ENCODE peak calls at places on chromosome 19, in nine cellular contexts. One of them, this sample, is unnamed. For H3K9me3, the result is how much of the 10 kb centered on the place peaks cover.

GRCh38 chr19:46009530-46010510 is 13.0 kb downstream of the PGLYRP1 start:
- DNase-seq in uterus: peak
- DNase-seq in breast epithelium: no peak
- DNase-seq in tibial nerve: peak
- DNase-seq in colonic mucosa: peak
- DNase-seq in fibroblast of lung: peak
- DNase-seq in tibial artery: no peak
- DNase-seq in HCT116: peak
- DNase-seq in transverse colon: peak
- DNase-seq in this sample: peak

GRCh38 chr19:4288091-4288777 is 9.2 kb downstream of the SHD start:
- DNase-seq in uterus: no peak
- DNase-seq in breast epithelium: no peak
- DNase-seq in tibial nerve: no peak
- DNase-seq in colonic mucosa: no peak
- DNase-seq in fibroblast of lung: no peak
- DNase-seq in tibial artery: no peak
- DNase-seq in HCT116: peak
- DNase-seq in transverse colon: no peak
- DNase-seq in this sample: no peak

GRCh38 chr19:42175952-42176648 is 41.4 kb downstream of the DEDD2 start:
- DNase-seq in uterus: no peak
- DNase-seq in breast epithelium: no peak
- DNase-seq in tibial nerve: no peak
- DNase-seq in colonic mucosa: no peak
- DNase-seq in fibroblast of lung: peak
- DNase-seq in tibial artery: no peak
- DNase-seq in HCT116: no peak
- DNase-seq in transverse colon: no peak
- DNase-seq in this sample: peak

GRCh38 chr19:51421229-51422052 is 4.0 kb upstream of the SIGLEC10 start:
- DNase-seq in uterus: no peak
- DNase-seq in breast epithelium: no peak
- DNase-seq in tibial nerve: no peak
- DNase-seq in colonic mucosa: no peak
- DNase-seq in fibroblast of lung: no peak
- DNase-seq in tibial artery: no peak
- DNase-seq in HCT116: no peak
- DNase-seq in transverse colon: no peak
- DNase-seq in this sample: no peak

GRCh38 chr19:35164418-35164817 is 9.9 kb downstream of the FXYD5 start:
- DNase-seq in uterus: no peak
- DNase-seq in breast epithelium: no peak
- DNase-seq in tibial nerve: no peak
- DNase-seq in colonic mucosa: no peak
- DNase-seq in fibroblast of lung: no peak
- DNase-seq in tibial artery: no peak
- DNase-seq in HCT116: peak
- DNase-seq in transverse colon: no peak
- DNase-seq in this sample: no peak

GRCh38 chr19:45472557-45473365 is 5.0 kb downstream of the FOSB start:
- DNase-seq in uterus: no peak
- DNase-seq in breast epithelium: no peak
- DNase-seq in tibial nerve: no peak
- DNase-seq in colonic mucosa: no peak
- DNase-seq in fibroblast of lung: no peak
- DNase-seq in tibial artery: no peak
- DNase-seq in HCT116: no peak
- DNase-seq in transverse colon: no peak
- DNase-seq in this sample: no peak

GRCh38 chr19:4831351-4832340 is at the start of gene TICAM1:
- DNase-seq in uterus: peak
- DNase-seq in breast epithelium: peak
- DNase-seq in tibial nerve: peak
- DNase-seq in colonic mucosa: peak
- DNase-seq in fibroblast of lung: peak
- DNase-seq in tibial artery: peak
- DNase-seq in HCT116: no peak
- DNase-seq in transverse colon: peak
- DNase-seq in this sample: peak

GRCh38 chr19:3699071-3699740 is 1.1 kb downstream of the PIP5K1C start:
- DNase-seq in uterus: peak
- DNase-seq in breast epithelium: no peak
- DNase-seq in tibial nerve: peak
- DNase-seq in colonic mucosa: peak
- DNase-seq in fibroblast of lung: peak
- DNase-seq in tibial artery: peak
- DNase-seq in HCT116: no peak
- DNase-seq in transverse colon: peak
- DNase-seq in this sample: no peak

GRCh38 chr19:45782162-45782623 is at the start of gene DMPK:
- DNase-seq in uterus: peak
- DNase-seq in breast epithelium: no peak
- DNase-seq in tibial nerve: no peak
- DNase-seq in colonic mucosa: no peak
- DNase-seq in fibroblast of lung: no peak
- DNase-seq in tibial artery: peak
- DNase-seq in HCT116: no peak
- DNase-seq in transverse colon: no peak
- DNase-seq in this sample: no peak

GRCh38 chr19:50719566-50719965 is at the start of gene SHANK1:
- DNase-seq in uterus: no peak
- DNase-seq in breast epithelium: no peak
- DNase-seq in tibial nerve: no peak
- DNase-seq in colonic mucosa: no peak
- DNase-seq in fibroblast of lung: peak
- DNase-seq in tibial artery: no peak
- DNase-seq in HCT116: no peak
- DNase-seq in transverse colon: no peak
- DNase-seq in this sample: no peak

GRCh38 chr19:17235618-17236413 is 9.8 kb downstream of the OCEL1 start:
- DNase-seq in uterus: peak
- DNase-seq in breast epithelium: peak
- DNase-seq in tibial nerve: peak
- DNase-seq in colonic mucosa: peak
- DNase-seq in fibroblast of lung: peak
- DNase-seq in tibial artery: peak
- DNase-seq in HCT116: no peak
- DNase-seq in transverse colon: peak
- DNase-seq in this sample: peak

GRCh38 chr19:33377586-33378475 is 4.3 kb downstream of the CEBPG start:
- DNase-seq in uterus: no peak
- DNase-seq in breast epithelium: no peak
- DNase-seq in tibial nerve: no peak
- DNase-seq in colonic mucosa: no peak
- DNase-seq in fibroblast of lung: no peak
- DNase-seq in tibial artery: no peak
- DNase-seq in HCT116: no peak
- DNase-seq in transverse colon: no peak
- DNase-seq in this sample: no peak

GRCh38 chr19:2288743-2289713 is 7.1 kb upstream of the PEAK3 start:
- DNase-seq in uterus: no peak
- DNase-seq in breast epithelium: no peak
- DNase-seq in tibial nerve: no peak
- DNase-seq in colonic mucosa: no peak
- DNase-seq in fibroblast of lung: no peak
- DNase-seq in tibial artery: no peak
- DNase-seq in HCT116: no peak
- DNase-seq in transverse colon: no peak
- DNase-seq in this sample: no peak

GRCh38 chr19:12731337-12731736 is 3.1 kb downstream of the TRIR start:
- DNase-seq in uterus: no peak
- DNase-seq in breast epithelium: no peak
- DNase-seq in tibial nerve: no peak
- DNase-seq in colonic mucosa: no peak
- DNase-seq in fibroblast of lung: no peak
- DNase-seq in tibial artery: no peak
- DNase-seq in HCT116: no peak
- DNase-seq in transverse colon: no peak
- DNase-seq in this sample: no peak

GRCh38 chr19:46604781-46605355 is 3.7 kb downstream of the CALM3 start:
- DNase-seq in uterus: no peak
- DNase-seq in breast epithelium: no peak
- DNase-seq in tibial nerve: peak
- DNase-seq in colonic mucosa: no peak
- DNase-seq in fibroblast of lung: no peak
- DNase-seq in tibial artery: peak
- DNase-seq in HCT116: no peak
- DNase-seq in transverse colon: no peak
- DNase-seq in this sample: no peak

GRCh38 chr19:37988758-37989635 is 82.0 kb downstream of the SIPA1L3 start:
- DNase-seq in uterus: no peak
- DNase-seq in breast epithelium: no peak
- DNase-seq in tibial nerve: no peak
- DNase-seq in colonic mucosa: no peak
- DNase-seq in fibroblast of lung: no peak
- DNase-seq in tibial artery: no peak
- DNase-seq in HCT116: no peak
- DNase-seq in transverse colon: no peak
- DNase-seq in this sample: no peak

GRCh38 chr19:53873451-53874383 is 6.0 kb downstream of the MYADM start:
- DNase-seq in uterus: no peak
- DNase-seq in breast epithelium: no peak
- DNase-seq in tibial nerve: no peak
- DNase-seq in colonic mucosa: no peak
- DNase-seq in fibroblast of lung: no peak
- DNase-seq in tibial artery: no peak
- DNase-seq in HCT116: no peak
- DNase-seq in transverse colon: no peak
- DNase-seq in this sample: no peak

DNA sequence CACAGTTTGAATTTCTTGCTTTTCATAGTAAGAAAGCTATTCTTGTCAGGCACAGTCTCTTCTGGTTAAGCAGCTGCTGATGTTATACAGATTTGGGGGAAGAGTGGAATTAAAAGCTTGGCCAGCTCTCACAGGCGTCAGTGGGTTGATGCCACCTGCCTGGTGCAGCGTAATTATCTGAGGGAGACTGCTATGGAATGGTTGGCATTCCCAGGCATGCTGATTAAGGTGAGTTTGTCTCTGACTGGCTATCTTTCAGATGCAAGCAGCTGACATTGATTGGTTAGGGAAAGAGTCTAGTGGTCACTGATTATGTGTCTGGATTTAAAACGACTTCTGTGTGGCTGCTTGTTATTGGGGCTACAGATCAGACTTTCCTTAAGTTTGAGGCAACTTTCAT is 948.4 kb downstream of the UQCRFS1 start:
- DNase-seq in uterus: no peak
- DNase-seq in breast epithelium: no peak
- DNase-seq in tibial nerve: no peak
- DNase-seq in colonic mucosa: no peak
- DNase-seq in fibroblast of lung: no peak
- DNase-seq in tibial artery: no peak
- DNase-seq in HCT116: no peak
- DNase-seq in transverse colon: no peak
- DNase-seq in this sample: no peak
- TF ChIP-seq CTCF in uterus: no peak
- TF ChIP-seq CTCF in breast epithelium: no peak
- TF ChIP-seq CTCF in tibial nerve: no peak
- TF ChIP-seq CTCF in colonic mucosa: no peak
- TF ChIP-seq CTCF in fibroblast of lung: no peak
- TF ChIP-seq CTCF in tibial artery: no peak
- TF ChIP-seq CTCF in HCT116: no peak
- TF ChIP-seq CTCF in transverse colon: no peak
- TF ChIP-seq CTCF in this sample: no peak

DNA sequence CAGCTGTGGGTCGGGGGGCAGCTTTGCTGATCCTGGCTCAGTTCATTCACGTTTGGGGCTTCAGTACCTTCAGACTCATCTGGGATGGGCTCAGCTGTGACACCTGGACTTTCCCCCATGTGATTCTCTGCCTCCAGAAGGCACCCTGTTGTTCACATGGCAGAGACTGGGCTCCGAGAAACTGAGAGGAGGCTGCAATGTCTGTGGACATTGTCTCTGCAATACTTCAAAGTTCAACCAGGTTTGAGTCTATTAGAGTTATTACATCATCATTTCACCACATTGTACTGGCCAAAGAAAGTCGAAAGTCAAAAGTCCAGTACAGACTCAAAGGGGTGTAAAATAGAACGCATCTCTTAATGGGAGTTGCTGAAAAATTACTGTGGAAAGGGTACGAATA is 8.0 kb downstream of the CYP4F12 start:
- DNase-seq in uterus: no peak
- DNase-seq in breast epithelium: no peak
- DNase-seq in tibial nerve: no peak
- DNase-seq in colonic mucosa: no peak
- DNase-seq in fibroblast of lung: no peak
- DNase-seq in tibial artery: no peak
- DNase-seq in HCT116: no peak
- DNase-seq in transverse colon: no peak
- DNase-seq in this sample: no peak
- H3K9me3 ChIP-seq in uterus: under half
- H3K9me3 ChIP-seq in breast epithelium: under half
- H3K9me3 ChIP-seq in tibial nerve: under half
- H3K9me3 ChIP-seq in colonic mucosa: under half
- H3K9me3 ChIP-seq in fibroblast of lung: under half
- H3K9me3 ChIP-seq in tibial artery: under half
- H3K9me3 ChIP-seq in HCT116: under half
- H3K9me3 ChIP-seq in transverse colon: under half
- H3K9me3 ChIP-seq in this sample: under half

DNA sequence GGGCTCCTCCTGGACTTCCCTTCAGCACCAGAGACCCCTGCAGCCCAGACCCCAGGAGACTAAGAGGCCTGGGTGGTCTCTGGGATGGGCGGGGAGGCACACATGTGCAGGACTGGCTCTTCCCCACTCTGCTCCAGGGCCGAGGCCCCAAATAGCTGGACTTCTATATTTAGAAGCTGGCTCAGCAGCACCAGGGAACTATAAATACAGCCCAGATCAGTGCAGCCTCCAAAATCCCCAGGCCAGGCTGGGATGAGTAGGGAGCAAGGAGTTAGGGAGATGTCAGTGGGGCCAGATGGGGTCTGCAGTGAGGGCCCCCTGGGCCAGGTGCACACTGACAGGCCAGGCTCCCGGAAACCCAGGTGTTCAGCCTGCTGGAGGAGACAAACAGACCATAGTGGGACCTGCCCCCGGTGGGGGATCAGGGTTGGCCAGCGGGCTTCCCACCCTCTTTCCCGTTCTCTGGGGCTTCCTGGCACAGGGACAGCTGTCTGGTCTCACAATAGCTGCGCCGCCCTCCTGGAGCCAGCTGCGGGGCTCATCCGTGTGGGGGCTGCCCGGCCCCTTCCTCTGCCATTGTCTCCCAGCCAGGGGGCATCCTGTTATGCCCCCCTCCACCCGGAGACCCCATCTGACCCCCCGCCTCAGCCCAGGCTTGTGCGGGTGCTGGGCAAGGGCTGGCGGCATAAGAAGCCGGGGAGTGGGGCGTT is 5.5 kb upstream of the ADGRE5 start:
- DNase-seq in uterus: peak
- DNase-seq in breast epithelium: no peak
- DNase-seq in tibial nerve: no peak
- DNase-seq in colonic mucosa: no peak
- DNase-seq in fibroblast of lung: no peak
- DNase-seq in tibial artery: peak
- DNase-seq in HCT116: no peak
- DNase-seq in transverse colon: no peak
- DNase-seq in this sample: no peak
- H3K27ac ChIP-seq in uterus: peak
- H3K27ac ChIP-seq in breast epithelium: peak
- H3K27ac ChIP-seq in tibial nerve: peak
- H3K27ac ChIP-seq in colonic mucosa: peak
- H3K27ac ChIP-seq in fibroblast of lung: peak
- H3K27ac ChIP-seq in tibial artery: peak
- H3K27ac ChIP-seq in HCT116: no peak
- H3K27ac ChIP-seq in transverse colon: peak
- H3K27ac ChIP-seq in this sample: no peak

GRCh38 chr19:8251025-8251472 is 41.9 kb downstream of the CERS4 start:
- DNase-seq in uterus: peak
- DNase-seq in breast epithelium: peak
- DNase-seq in tibial nerve: peak
- DNase-seq in colonic mucosa: no peak
- DNase-seq in fibroblast of lung: peak
- DNase-seq in tibial artery: peak
- DNase-seq in HCT116: no peak
- DNase-seq in transverse colon: peak
- DNase-seq in this sample: peak
- TF ChIP-seq CTCF in uterus: no peak
- TF ChIP-seq CTCF in breast epithelium: peak
- TF ChIP-seq CTCF in tibial nerve: peak
- TF ChIP-seq CTCF in colonic mucosa: no peak
- TF ChIP-seq CTCF in fibroblast of lung: no peak
- TF ChIP-seq CTCF in tibial artery: no peak
- TF ChIP-seq CTCF in HCT116: no peak
- TF ChIP-seq CTCF in transverse colon: no peak
- TF ChIP-seq CTCF in this sample: no peak

This sample was measured in prostate gland.